ENCODE peak calls at places on chromosomes 11 and 22, in six cellular contexts. A, M, E, K, I and V are unnamed samples.

GRCh38 chr11:10326080-10326964 is 21.4 kb downstream of the ADM start:
- DNase-seq in A (no peak), M (peak; percentile 88), E (no peak), K (peak; percentile 58), I (no peak), V (no peak)

GRCh38 chr11:69840371-69841169 is 21.4 kb upstream of the FGF3 start:
- DNase-seq in A (no peak), M (no peak), E (no peak), K (no peak), I (no peak), V (no peak)

GRCh38 chr11:45264839-45265515 is 21.2 kb downstream of the SYT13 start:
- DNase-seq in A (peak; percentile 87), M (peak; percentile 76), E (peak; percentile 39), K (peak; percentile 79), I (no peak), V (peak; percentile 87)

GRCh38 chr11:118219244-118219643 is 5.6 kb downstream of the JAML start:
- DNase-seq in A (no peak), M (no peak), E (no peak), K (no peak), I (no peak), V (no peak)

GRCh38 chr11:123063396-123064267 is 1.7 kb upstream of the HSPA8 start:
- DNase-seq in A (peak; percentile 59), M (peak; percentile 78), E (no peak), K (peak; percentile 74), I (peak; percentile 42), V (peak; percentile 53)

GRCh38 chr11:93444671-93445073 is 98.5 kb downstream of the SMCO4 start:
- DNase-seq in A (peak; percentile 2), M (no peak), E (no peak), K (peak; percentile 23), I (no peak), V (peak; percentile 10)

GRCh38 chr22:41951898-41952474 is at the start of gene SMIM45:
- DNase-seq in A (no peak), M (no peak), E (no peak), K (peak; percentile 24), I (no peak), V (no peak)

GRCh38 chr11:94068764-94069163 is 47.6 kb downstream of the HEPHL1 start:
- DNase-seq in A (no peak), M (no peak), E (no peak), K (no peak), I (no peak), V (no peak)

GRCh38 chr11:62857541-62857982 is 18.2 kb upstream of the WDR74 start:
- DNase-seq in A (peak; percentile 48), M (no peak), E (no peak), K (no peak), I (no peak), V (no peak)

GRCh38 chr11:120774591-120775386 is 249.1 kb upstream of the TBCEL start:
- DNase-seq in A (no peak), M (no peak), E (no peak), K (no peak), I (no peak), V (no peak)

GRCh38 chr11:133892584-133893380 is 47.5 kb upstream of the SPATA19 start:
- DNase-seq in A (no peak), M (no peak), E (no peak), K (no peak), I (no peak), V (no peak)

GRCh38 chr11:34316347-34317037 is 41.3 kb downstream of the ABTB2 start:
- DNase-seq in A (peak; percentile 28), M (no peak), E (no peak), K (peak; percentile 32), I (no peak), V (no peak)

GRCh38 chr11:29490951-29491350 is 525.9 kb downstream of the KCNA4 start:
- DNase-seq in A (no peak), M (no peak), E (no peak), K (no peak), I (no peak), V (no peak)

GRCh38 chr22:32615874-32616564 is 141.4 kb downstream of the FBXO7 start:
- DNase-seq in A (no peak), M (no peak), E (no peak), K (no peak), I (no peak), V (no peak)

GRCh38 chr11:13352711-13353110 is 75.1 kb downstream of the BMAL1 start:
- DNase-seq in A (no peak), M (no peak), E (no peak), K (no peak), I (no peak), V (no peak)

GRCh38 chr22:42275176-42275575 is 4.7 kb upstream of the TCF20 start:
- DNase-seq in A (no peak), M (no peak), E (no peak), K (no peak), I (no peak), V (no peak)

GRCh38 chr11:43366597-43367121 is 7.9 kb downstream of the TTC17 start:
- DNase-seq in A (peak; percentile 84), M (peak; percentile 92), E (peak; percentile 57), K (no peak), I (no peak), V (peak; percentile 36)

GRCh38 chr11:45247433-45247832 is 38.7 kb downstream of the SYT13 start:
- DNase-seq in A (no peak), M (no peak), E (no peak), K (peak; percentile 8), I (no peak), V (no peak)

GRCh38 chr11:45662096-45662664 is 3.2 kb downstream of the CHST1 start:
- DNase-seq in A (no peak), M (no peak), E (no peak), K (no peak), I (no peak), V (no peak)

GRCh38 chr11:62687508-62688396 is 1.6 kb downstream of the LRRN4CL start:
- DNase-seq in A (no peak), M (no peak), E (no peak), K (no peak), I (no peak), V (no peak)

GRCh38 chr11:12224537-12224893 is 114.1 kb downstream of the MICAL2 start:
- DNase-seq in A (peak; percentile 94), M (peak; percentile 97), E (peak; percentile 88), K (peak; percentile 94), I (peak; percentile 83), V (peak; percentile 83)

GRCh38 chr11:110317516-110317932 is 21.1 kb upstream of the RDX start:
- DNase-seq in A (peak; percentile 49), M (peak; percentile 21), E (no peak), K (peak; percentile 61), I (no peak), V (peak; percentile 56)

GRCh38 chr11:100776212-100776896 is 89.3 kb downstream of the ARHGAP42 start:
- DNase-seq in A (peak; percentile 4), M (peak; percentile 86), E (peak; percentile 21), K (peak; percentile 72), I (no peak), V (peak; percentile 81)

GRCh38 chr11:6523253-6523652 is 26.2 kb downstream of the DNHD1 start:
- DNase-seq in A (peak; percentile 81), M (no peak), E (no peak), K (peak; percentile 10), I (no peak), V (peak; percentile 40)
- H3K27me3 ChIP-seq in A (no peaks in the 10 kb centered on the region), M (no peaks in the 10 kb centered on the region), E (no peaks in the 10 kb centered on the region), K (no peaks in the 10 kb centered on the region), I (no peaks in the 10 kb centered on the region), V (no peaks in the 10 kb centered on the region)

DNA sequence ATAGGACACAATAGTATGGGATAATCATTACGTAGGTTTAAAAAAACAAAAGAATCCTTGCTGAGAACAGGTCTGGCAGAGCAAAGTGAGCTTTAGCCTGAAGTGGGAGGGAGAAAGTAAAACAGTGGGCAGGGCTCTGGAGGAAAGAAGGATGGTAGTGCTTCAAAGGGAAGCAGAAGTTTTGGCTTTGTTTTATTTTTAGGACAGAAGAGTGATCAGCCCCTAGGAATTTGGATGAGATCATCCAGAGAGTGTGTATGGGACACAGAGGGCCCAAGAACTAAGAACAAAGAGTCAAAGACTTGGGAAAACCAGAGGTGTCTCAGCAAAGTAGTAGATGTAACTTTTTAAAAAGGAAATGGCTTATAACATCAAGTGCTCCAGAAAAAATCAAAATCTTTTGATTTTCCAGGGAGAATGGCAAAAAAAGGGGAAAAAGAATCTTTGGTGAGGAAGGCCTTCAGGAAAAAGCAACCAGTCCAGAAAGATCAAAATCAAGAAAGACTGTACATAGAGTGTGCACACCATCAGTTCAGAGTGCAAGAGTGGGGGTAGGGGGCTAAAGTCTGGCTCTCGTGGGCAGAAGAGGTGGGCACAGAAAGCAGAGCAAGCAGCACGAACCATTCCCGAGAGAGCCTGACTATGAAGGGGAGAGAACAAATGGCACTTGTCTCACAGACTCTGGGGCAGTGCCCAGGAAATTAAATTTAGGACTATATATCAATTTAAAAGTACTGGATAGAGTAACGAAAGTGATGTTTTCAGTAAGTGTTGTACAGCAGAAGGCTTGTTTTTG is 30.1 kb downstream of the MAPK1 start:
- DNase-seq in A (peak; percentile 91), M (peak; percentile 79), E (peak; percentile 73), K (peak; percentile 77), I (no peak), V (peak; percentile 76)
- H3K27ac ChIP-seq in A (peak overlapping the region; percentile 95), M (peak overlapping the region; percentile 89), E (peak overlapping the region; percentile 99), K (peak overlapping the region; percentile 98), I (no peak overlapping the region), V (peak overlapping the region; percentile 91)

GRCh38 chr22:46084943-46085830 is 65.1 kb upstream of the PPARA start:
- DNase-seq in A (no peak), M (no peak), E (no peak), K (peak; percentile 28), I (no peak), V (no peak)
- TF ChIP-seq CTCF in A (no peak), M (no peak), E (no peak), K (no peak), I (no peak), V (no peak)

GRCh38 chr11:3201112-3201581 is 17.5 kb downstream of the MRGPRG start:
- DNase-seq in A (no peak), M (no peak), E (no peak), K (no peak), I (no peak), V (no peak)

GRCh38 chr11:3198815-3199214 is 19.8 kb downstream of the MRGPRG start:
- DNase-seq in A (no peak), M (no peak), E (no peak), K (no peak), I (no peak), V (no peak)

GRCh38 chr11:3199537-3200295 is 18.9 kb downstream of the MRGPRG start:
- DNase-seq in A (no peak), M (no peak), E (no peak), K (no peak), I (no peak), V (no peak)

GRCh38 chr11:3201677-3202181 is 16.9 kb downstream of the MRGPRG start:
- DNase-seq in A (no peak), M (no peak), E (no peak), K (no peak), I (no peak), V (no peak)

DNA sequence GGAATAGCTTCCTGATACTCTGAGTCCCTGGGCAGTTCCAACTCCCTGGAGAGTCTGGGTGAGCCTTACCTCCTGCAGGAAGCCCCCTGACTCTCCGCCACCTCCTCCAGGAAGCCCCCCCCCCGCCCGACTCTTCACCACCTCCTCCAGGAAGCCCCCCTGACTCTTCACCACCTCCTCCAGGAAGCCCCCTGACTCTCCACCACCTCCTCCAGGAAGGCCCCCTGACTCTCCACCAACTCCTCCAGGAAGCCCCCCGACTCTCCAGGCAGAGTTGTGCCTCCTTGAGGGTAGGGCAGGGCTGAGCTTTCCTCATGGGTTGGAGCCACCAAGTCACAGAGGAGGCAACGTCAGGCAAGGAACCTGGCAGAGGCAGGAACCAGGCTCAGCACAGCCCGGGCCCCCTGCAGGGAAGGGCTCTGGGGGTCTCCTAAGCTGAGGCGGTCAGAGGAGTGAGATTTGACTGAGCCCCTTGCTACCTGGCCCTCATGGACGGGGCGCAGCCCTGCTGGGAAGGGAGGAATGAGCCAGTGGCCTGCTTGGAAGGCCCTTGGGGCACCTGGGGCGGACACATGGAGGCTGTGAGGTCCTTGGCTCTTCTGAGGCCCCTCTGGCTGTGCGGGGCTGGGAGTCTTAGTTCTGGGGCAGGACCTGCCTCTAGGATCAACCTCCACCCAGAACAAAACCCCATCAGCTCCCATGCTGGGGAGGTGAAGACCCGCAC is 18.1 kb downstream of the MRGPRG start:
- DNase-seq in A (no peak), M (no peak), E (no peak), K (no peak), I (no peak), V (no peak)
- H3K27me3 ChIP-seq in A (peaks cover 87% of the 10 kb centered on the region), M (peaks cover 28% of the 10 kb centered on the region), E (peaks cover 63% of the 10 kb centered on the region), K (peaks cover 65% of the 10 kb centered on the region), I (peaks cover 23% of the 10 kb centered on the region), V (peaks cover 53% of the 10 kb centered on the region)